ENCODE peak calls at places on chromosomes 16 and 17, in ten cellular contexts. J is head of caudate nucleus; A is Jurkat, Clone E6-1; O is NCI-H1436; M is MM.1S; V is hypothalamus; B is kidney; P is fibroblast of mammary gland; W is stimulated activated CD4-positive, alpha-beta T cell treated with anti-CD3 and anti-CD28 coated beads, Interleukin-1b, Interleukin-23, amount 100 ng/mL, for 1 hour; Y is CD8-positive, alpha-beta T cell. I is an unnamed sample.

GRCh38 chr17:70169707-70170597 is 620 bp downstream of the KCNJ2 start:
- DNase-seq in A (no peak), B (no peak), O (no peak), M (no peak), J (no peak), V (no peak), Y (no peak), P (peak; percentile 55), W (no peak), I (no peak)

GRCh38 chr17:59401725-59402124 is 70.3 kb downstream of the YPEL2 start:
- DNase-seq in Y (no peak), J (no peak), W (no peak), V (no peak), O (no peak), A (no peak), P (no peak), B (no peak), M (no peak), I (no peak)

GRCh38 chr16:62642677-62643076 is 606.4 kb upstream of the CDH8 start:
- DNase-seq in W (no peak), B (no peak), A (no peak), J (no peak), M (no peak), Y (no peak), V (no peak), P (no peak), O (no peak), I (no peak)

GRCh38 chr17:2059125-2059836 is 4.4 kb downstream of the HIC1 start:
- DNase-seq in A (no peak), O (no peak), P (no peak), B (peak; percentile 79), J (no peak), W (no peak), V (no peak), M (no peak), Y (no peak), I (no peak)

GRCh38 chr17:39652635-39653315 is 12.4 kb upstream of the TCAP start:
- DNase-seq in B (no peak), M (no peak), O (no peak), W (no peak), V (peak; percentile 61), Y (no peak), J (peak; percentile 75), A (no peak), P (no peak), I (no peak)

GRCh38 chr17:80187493-80187892 is 17.7 kb downstream of the CARD14 start:
- DNase-seq in O (no peak), Y (no peak), B (peak; percentile 87), M (no peak), W (no peak), V (no peak), P (peak; percentile 61), J (no peak), A (no peak), I (no peak)

GRCh38 chr16:5349661-5350060 is 252.1 kb upstream of the EEF2KMT start:
- DNase-seq in J (no peak), A (no peak), Y (no peak), V (no peak), B (no peak), M (no peak), O (no peak), P (no peak), W (no peak), I (no peak)

GRCh38 chr16:75506567-75506966 is 11.3 kb upstream of the CHST6 start:
- DNase-seq in A (no peak), W (no peak), Y (no peak), J (no peak), O (no peak), B (peak; percentile 15), P (peak; percentile 94), V (no peak), M (no peak), I (no peak)

GRCh38 chr17:67515490-67516088 is 138.5 kb downstream of the PITPNC1 start:
- DNase-seq in W (no peak), V (no peak), B (no peak), Y (no peak), P (no peak), M (no peak), A (no peak), J (no peak), O (no peak), I (no peak)

GRCh38 chr16:82379601-82380000 is 209.6 kb upstream of the MPHOSPH6 start:
- DNase-seq in Y (no peak), W (no peak), P (no peak), J (no peak), O (peak; percentile 54), A (no peak), M (no peak), B (no peak), V (no peak), I (no peak)

GRCh38 chr17:10968007-10968406 is 130.1 kb upstream of the PIRT start:
- DNase-seq in P (no peak), A (no peak), V (no peak), Y (no peak), W (no peak), B (no peak), M (no peak), J (no peak), O (no peak), I (no peak)

GRCh38 chr17:31492880-31493655 is 101.6 kb downstream of the RAB11FIP4 start:
- DNase-seq in J (no peak), B (peak; percentile 66), O (no peak), A (no peak), M (no peak), Y (peak; percentile 67), V (no peak), P (no peak), W (no peak), I (no peak)

GRCh38 chr17:78986048-78986648 is 6.4 kb upstream of the LGALS3BP start:
- DNase-seq in M (peak; percentile 70), B (peak; percentile 68), W (no peak), O (no peak), J (no peak), P (peak; percentile 56), Y (no peak), V (no peak), A (no peak), I (no peak)

GRCh38 chr16:73288435-73288834 is 240.5 kb upstream of the ZFHX3 start:
- DNase-seq in M (no peak), O (no peak), V (no peak), Y (no peak), J (no peak), P (no peak), W (no peak), B (no peak), A (no peak), I (no peak)

GRCh38 chr17:45997624-45998023 is 1.4 kb upstream of the STH start:
- DNase-seq in M (no peak), V (no peak), J (no peak), B (no peak), P (peak; percentile 59), Y (no peak), O (no peak), W (no peak), A (no peak), I (no peak)

GRCh38 chr16:73028721-73029361 is 19.1 kb downstream of the ZFHX3 start:
- DNase-seq in M (no peak), J (no peak), V (no peak), A (no peak), W (no peak), O (no peak), Y (no peak), B (no peak), P (no peak), I (no peak)

GRCh38 chr16:4724661-4725270 is 9.3 kb downstream of the ANKS3 start:
- DNase-seq in P (no peak), A (no peak), W (no peak), B (peak; percentile 10), Y (no peak), M (no peak), J (no peak), V (no peak), O (no peak), I (no peak)

I was measured in naive thymus-derived CD4-positive, alpha-beta T cell.